ENCODE peak calls at places on chromosome 19, in five cellular contexts. W is H1, R is K562, Y is GM12878, I is HepG2. Z is an unnamed sample.

GRCh38 chr19:31418055-31418454 is 68.8 kb upstream of the TSHZ3 start:
- DNase-seq in I (no peak), R (no peak), Y (no peak), W (peak; percentile 57), Z (peak; percentile 52)

GRCh38 chr19:19238126-19238894 is 26.6 kb downstream of the NCAN start:
- DNase-seq in Y (no peak), I (no peak), R (no peak), W (no peak), Z (no peak)

GRCh38 chr19:4441994-4442845 is 15.4 kb downstream of the UBXN6 start:
- DNase-seq in I (no peak), W (no peak), R (no peak), Y (no peak), Z (no peak)

GRCh38 chr19:31160346-31160926 is 188.8 kb downstream of the TSHZ3 start:
- DNase-seq in R (no peak), Y (no peak), W (no peak), I (no peak), Z (no peak)

GRCh38 chr19:50248826-50249225 is 45.4 kb downstream of the MYH14 start:
- DNase-seq in Y (no peak), W (no peak), R (no peak), I (no peak), Z (no peak)

GRCh38 chr19:22935151-22935550 is 67.8 kb downstream of the ZNF728 start:
- DNase-seq in I (no peak), W (no peak), R (no peak), Y (no peak), Z (no peak)

GRCh38 chr19:28427256-28428083 is 785.5 kb downstream of the UQCRFS1 start:
- DNase-seq in I (no peak), R (no peak), W (peak; percentile 41), Y (no peak), Z (no peak)

GRCh38 chr19:41801682-41802317 is 5.4 kb downstream of the CEACAM3 start:
- DNase-seq in I (no peak), Y (no peak), W (no peak), R (no peak), Z (no peak)

GRCh38 chr19:21439372-21439771 is 42.4 kb downstream of the ZNF493 start:
- DNase-seq in W (no peak), Y (no peak), R (no peak), I (peak; percentile 4), Z (no peak)

DNA sequence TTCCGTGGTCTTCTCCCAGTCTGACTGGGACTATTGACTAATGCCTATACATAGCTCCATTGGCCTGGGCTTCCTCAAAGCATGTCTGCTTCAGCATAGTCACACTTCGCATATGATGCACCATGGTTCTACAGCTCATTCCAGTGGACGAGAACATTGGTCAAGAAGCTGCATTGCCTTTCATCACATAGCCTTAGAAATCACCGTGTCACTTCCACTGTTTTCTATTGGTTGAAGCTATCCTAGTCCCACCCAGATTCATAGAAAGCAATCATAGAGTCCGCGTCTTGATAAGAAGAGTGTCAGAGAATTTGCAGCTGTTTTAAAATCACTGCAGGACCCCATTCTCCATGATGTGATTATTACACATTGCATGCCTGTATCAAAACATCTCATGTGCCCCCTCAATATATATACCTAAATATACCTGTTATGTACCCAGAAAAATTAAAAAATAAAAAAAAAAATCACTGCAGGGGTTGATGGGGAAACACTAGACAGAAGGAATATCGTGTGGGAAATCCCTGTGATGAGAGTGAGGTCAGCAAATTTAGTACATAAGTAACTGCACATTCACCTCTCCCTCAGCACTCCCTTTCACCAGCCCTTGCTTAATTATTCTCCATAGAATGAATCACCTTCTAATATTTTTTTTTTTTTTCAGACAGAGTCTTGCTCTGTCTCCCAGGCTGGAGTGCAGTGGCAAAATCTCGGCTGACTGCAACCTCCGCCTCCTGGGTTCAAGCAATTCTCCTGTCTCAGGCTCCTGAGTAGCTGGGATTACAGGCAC is 2.1 kb upstream of the ARHGAP33 start:
- DNase-seq in Y (no peak), I (no peak), R (no peak), W (no peak), Z (no peak)
- TF ChIP-seq ATF2 in Y (no peak), I (no peak), R (no peak), W (no peak), Z (no peak)

DNA sequence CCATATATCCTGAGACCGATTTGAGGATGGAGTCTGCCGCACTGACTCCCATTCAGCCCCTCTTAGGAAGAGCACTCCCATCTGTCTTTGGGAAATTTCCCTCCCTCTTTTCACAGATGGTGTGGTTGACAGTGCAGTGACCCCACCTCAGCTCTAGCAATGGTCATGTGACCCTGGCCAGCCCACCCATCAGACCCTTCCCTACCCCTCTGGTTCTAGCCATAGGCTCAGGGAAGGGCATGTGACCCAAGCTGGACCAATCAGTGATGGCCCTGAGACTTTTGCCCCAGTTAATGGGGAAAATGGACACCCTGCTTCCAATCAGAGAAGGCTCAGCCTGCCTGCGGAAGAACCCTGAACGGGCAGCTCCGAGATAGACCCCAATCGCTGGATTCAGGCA is 26.3 kb downstream of the IL12RB1 start:
- DNase-seq in I (no peak), R (peak; percentile 54), Y (no peak), W (no peak), Z (no peak)
- TF ChIP-seq CREB1 in I (no peak), R (no peak), Y (no peak), W (no peak), Z (no peak)

GRCh38 chr19:34589730-34590129 is 87.2 kb downstream of the SCGB2B2 start:
- DNase-seq in W (no peak), I (no peak), Y (no peak), R (no peak), Z (no peak)

GRCh38 chr19:34590228-34590627 is 86.7 kb downstream of the SCGB2B2 start:
- DNase-seq in R (no peak), W (no peak), I (no peak), Y (no peak), Z (no peak)

GRCh38 chr19:34588846-34589245 is 88.1 kb downstream of the SCGB2B2 start:
- DNase-seq in Y (no peak), W (no peak), I (no peak), R (no peak), Z (no peak)

DNA sequence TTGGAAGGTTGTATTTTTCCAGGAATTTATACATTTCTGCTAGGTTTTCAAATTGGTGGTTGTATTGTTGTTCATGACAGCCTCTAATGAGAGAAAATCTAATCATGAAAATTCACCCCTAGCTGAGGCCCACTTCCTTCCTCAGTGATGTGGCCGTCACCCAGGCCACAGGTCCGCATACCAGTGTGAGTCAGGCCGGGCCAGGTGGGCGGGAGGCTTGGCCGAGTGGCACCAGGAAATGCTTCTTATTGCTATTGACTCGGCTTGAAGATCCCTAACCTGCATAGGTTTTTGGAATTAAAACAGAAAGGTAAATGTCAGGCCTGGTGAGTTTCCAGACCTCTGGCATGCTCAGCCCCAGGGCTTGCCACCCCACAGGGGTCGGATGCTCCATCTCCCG is 88.7 kb downstream of the SCGB2B2 start:
- DNase-seq in R (no peak), I (no peak), Y (no peak), W (no peak), Z (no peak)
- TF ChIP-seq ATF2 in R (no peak), I (no peak), Y (no peak), W (no peak), Z (no peak)

DNA sequence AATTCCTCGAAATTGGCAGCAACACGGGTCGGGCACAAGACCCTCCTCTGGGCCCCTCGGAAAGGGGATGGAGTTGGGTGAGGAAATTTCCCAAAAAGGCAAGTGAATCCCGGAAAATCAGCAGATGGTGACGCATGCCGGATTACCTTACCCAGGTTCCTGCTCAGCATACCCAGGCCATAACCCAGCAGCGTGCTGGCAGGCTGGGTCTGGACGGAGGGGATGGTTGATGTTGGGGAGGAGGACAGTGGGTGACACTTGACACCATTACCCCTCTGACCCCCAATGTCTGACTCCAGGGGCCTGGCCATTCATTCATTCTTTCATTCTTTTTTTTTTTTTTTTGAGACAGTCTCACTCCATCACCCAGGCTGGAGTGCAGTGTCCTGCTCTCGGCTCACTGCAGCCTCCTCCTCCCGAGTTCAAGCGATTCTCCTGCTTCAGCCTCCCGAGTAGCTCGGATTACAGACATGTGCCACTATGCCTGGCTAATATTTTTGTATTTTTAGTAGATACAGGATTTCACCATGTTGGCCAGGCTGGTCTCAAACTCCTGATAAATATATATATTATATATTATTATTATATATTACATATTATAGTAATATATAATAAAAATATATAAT is 794 bp downstream of the PVR start:
- DNase-seq in W (peak; percentile 73), Y (no peak), I (peak; percentile 34), R (peak; percentile 32), Z (peak; percentile 50)
- TF ChIP-seq CREB1 in W (peak; percentile 27), Y (no peak), I (no peak), R (no peak), Z (no peak)

DNA sequence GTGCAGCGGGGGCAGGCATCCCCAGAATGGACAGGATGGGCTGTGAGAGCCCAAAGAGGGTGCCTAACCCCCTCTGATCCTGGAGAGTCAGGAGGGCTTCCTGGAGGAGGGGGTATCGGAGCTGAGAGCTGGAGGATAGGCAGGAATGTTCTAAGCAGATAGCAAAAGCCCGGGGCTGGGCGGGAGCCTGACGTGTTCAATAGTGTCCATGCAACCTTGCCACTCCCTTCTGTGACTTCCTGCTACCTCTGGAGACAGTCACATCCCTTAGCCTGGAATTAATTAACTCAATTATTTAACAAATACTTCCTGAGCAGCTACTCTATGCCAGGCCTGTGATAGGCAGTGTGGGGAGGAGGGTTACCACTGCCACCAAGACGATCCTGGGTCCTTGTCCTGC is 10.9 kb downstream of the AP2S1 start:
- DNase-seq in Y (no peak), I (no peak), R (no peak), W (no peak), Z (no peak)
- TF ChIP-seq ATF2 in Y (no peak), I (no peak), R (no peak), W (no peak), Z (no peak)

GRCh38 chr19:48676887-48677286 is 4.1 kb upstream of the NTN5 start:
- DNase-seq in I (no peak), Y (no peak), W (no peak), R (no peak), Z (no peak)

GRCh38 chr19:48683349-48683748 is 10.5 kb upstream of the NTN5 start:
- DNase-seq in Y (no peak), I (no peak), R (no peak), W (no peak), Z (no peak)

GRCh38 chr19:48678201-48678600 is 5.4 kb upstream of the NTN5 start:
- DNase-seq in R (peak; percentile 82), Y (no peak), W (no peak), I (no peak), Z (no peak)

GRCh38 chr19:48680436-48681126 is 7.8 kb upstream of the NTN5 start:
- DNase-seq in R (no peak), Y (no peak), I (no peak), W (no peak), Z (no peak)

DNA sequence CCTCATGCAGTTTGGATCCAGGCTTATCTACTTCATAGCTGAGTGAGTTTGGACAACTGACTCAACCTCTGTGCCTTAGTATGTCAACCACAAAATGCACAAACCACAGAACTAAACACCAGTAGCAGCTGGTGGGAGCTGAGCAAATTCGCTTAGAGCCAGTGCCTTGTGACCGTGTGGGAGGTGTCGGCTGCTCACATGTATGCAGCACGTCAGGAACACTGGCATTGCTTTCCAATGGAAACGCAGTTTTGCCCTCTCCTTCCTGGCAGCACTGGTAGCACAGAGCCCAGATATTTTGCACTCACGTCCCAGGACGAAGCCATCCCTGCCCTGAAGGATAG is 8.3 kb upstream of the NTN5 start:
- DNase-seq in W (no peak), Y (no peak), R (peak; percentile 34), I (no peak), Z (no peak)
- TF ChIP-seq CREB1 in W (no peak), Y (no peak), R (no peak), I (no peak), Z (no peak)

GRCh38 chr19:7561229-7561806 is 25.8 kb downstream of the PNPLA6 start:
- DNase-seq in Y (no peak), W (no peak), I (no peak), R (no peak), Z (no peak)
- TF ChIP-seq ATF2 in Y (no peak), W (no peak), I (no peak), R (no peak), Z (no peak)